ENCODE peak calls at places on chromosomes 13 and 19, in four cellular contexts. One of them, this sample, is unnamed.

GRCh38 chr13:113761136-113761535 is 2.1 kb downstream of the TMEM255B start:
- DNase-seq in stimulated activated CD8-positive, alpha-beta memory T cell treated with anti-CD3 and anti-CD28 coated beads, Interleukin-15, amount 100 ng/mL, for 1 hour: no peak
- DNase-seq in activated CD4-positive, CD25-positive, alpha-beta regulatory T cell treated with anti-CD3 and anti-CD28 coated beads, Interleukin-2, amount 50 U/mL, for 16 hours: no peak
- DNase-seq in HT1080: no peak
- DNase-seq in this sample: no peak

GRCh38 chr13:47545206-47545605 is 455.9 kb downstream of the SUCLA2 start:
- DNase-seq in stimulated activated CD8-positive, alpha-beta memory T cell treated with anti-CD3 and anti-CD28 coated beads, Interleukin-15, amount 100 ng/mL, for 1 hour: no peak
- DNase-seq in activated CD4-positive, CD25-positive, alpha-beta regulatory T cell treated with anti-CD3 and anti-CD28 coated beads, Interleukin-2, amount 50 U/mL, for 16 hours: no peak
- DNase-seq in HT1080: no peak
- DNase-seq in this sample: no peak

GRCh38 chr13:90594694-90595093 is 752.8 kb upstream of the MIR17HG start:
- DNase-seq in stimulated activated CD8-positive, alpha-beta memory T cell treated with anti-CD3 and anti-CD28 coated beads, Interleukin-15, amount 100 ng/mL, for 1 hour: no peak
- DNase-seq in activated CD4-positive, CD25-positive, alpha-beta regulatory T cell treated with anti-CD3 and anti-CD28 coated beads, Interleukin-2, amount 50 U/mL, for 16 hours: no peak
- DNase-seq in HT1080: peak
- DNase-seq in this sample: peak

GRCh38 chr13:113179374-113180230 is 21.2 kb downstream of the PROZ start:
- DNase-seq in stimulated activated CD8-positive, alpha-beta memory T cell treated with anti-CD3 and anti-CD28 coated beads, Interleukin-15, amount 100 ng/mL, for 1 hour: no peak
- DNase-seq in activated CD4-positive, CD25-positive, alpha-beta regulatory T cell treated with anti-CD3 and anti-CD28 coated beads, Interleukin-2, amount 50 U/mL, for 16 hours: no peak
- DNase-seq in HT1080: no peak
- DNase-seq in this sample: no peak

GRCh38 chr13:102138635-102139225 is 263.1 kb downstream of the FGF14 start:
- DNase-seq in stimulated activated CD8-positive, alpha-beta memory T cell treated with anti-CD3 and anti-CD28 coated beads, Interleukin-15, amount 100 ng/mL, for 1 hour: no peak
- DNase-seq in activated CD4-positive, CD25-positive, alpha-beta regulatory T cell treated with anti-CD3 and anti-CD28 coated beads, Interleukin-2, amount 50 U/mL, for 16 hours: no peak
- DNase-seq in HT1080: no peak
- DNase-seq in this sample: peak

GRCh38 chr13:75478659-75479058 is 3.3 kb downstream of the TBC1D4 start:
- DNase-seq in stimulated activated CD8-positive, alpha-beta memory T cell treated with anti-CD3 and anti-CD28 coated beads, Interleukin-15, amount 100 ng/mL, for 1 hour: no peak
- DNase-seq in activated CD4-positive, CD25-positive, alpha-beta regulatory T cell treated with anti-CD3 and anti-CD28 coated beads, Interleukin-2, amount 50 U/mL, for 16 hours: no peak
- DNase-seq in HT1080: no peak
- DNase-seq in this sample: no peak

GRCh38 chr19:46529622-46530451 is 34.2 kb upstream of the PNMA8B start:
- DNase-seq in stimulated activated CD8-positive, alpha-beta memory T cell treated with anti-CD3 and anti-CD28 coated beads, Interleukin-15, amount 100 ng/mL, for 1 hour: peak
- DNase-seq in activated CD4-positive, CD25-positive, alpha-beta regulatory T cell treated with anti-CD3 and anti-CD28 coated beads, Interleukin-2, amount 50 U/mL, for 16 hours: peak
- DNase-seq in HT1080: peak
- DNase-seq in this sample: peak

GRCh38 chr19:20423381-20424207 is 142.0 kb downstream of the ZNF737 start:
- DNase-seq in stimulated activated CD8-positive, alpha-beta memory T cell treated with anti-CD3 and anti-CD28 coated beads, Interleukin-15, amount 100 ng/mL, for 1 hour: no peak
- DNase-seq in activated CD4-positive, CD25-positive, alpha-beta regulatory T cell treated with anti-CD3 and anti-CD28 coated beads, Interleukin-2, amount 50 U/mL, for 16 hours: no peak
- DNase-seq in HT1080: no peak
- DNase-seq in this sample: peak

GRCh38 chr13:50910483-50910805 is 853 bp downstream of the RNASEH2B start:
- DNase-seq in stimulated activated CD8-positive, alpha-beta memory T cell treated with anti-CD3 and anti-CD28 coated beads, Interleukin-15, amount 100 ng/mL, for 1 hour: no peak
- DNase-seq in activated CD4-positive, CD25-positive, alpha-beta regulatory T cell treated with anti-CD3 and anti-CD28 coated beads, Interleukin-2, amount 50 U/mL, for 16 hours: no peak
- DNase-seq in HT1080: no peak
- DNase-seq in this sample: peak

GRCh38 chr13:51688937-51689336 is 104.7 kb downstream of the WDFY2 start:
- DNase-seq in stimulated activated CD8-positive, alpha-beta memory T cell treated with anti-CD3 and anti-CD28 coated beads, Interleukin-15, amount 100 ng/mL, for 1 hour: no peak
- DNase-seq in activated CD4-positive, CD25-positive, alpha-beta regulatory T cell treated with anti-CD3 and anti-CD28 coated beads, Interleukin-2, amount 50 U/mL, for 16 hours: no peak
- DNase-seq in HT1080: no peak
- DNase-seq in this sample: no peak

GRCh38 chr19:21028969-21029268 is 8.5 kb downstream of the ZNF430 start:
- DNase-seq in stimulated activated CD8-positive, alpha-beta memory T cell treated with anti-CD3 and anti-CD28 coated beads, Interleukin-15, amount 100 ng/mL, for 1 hour: no peak
- DNase-seq in activated CD4-positive, CD25-positive, alpha-beta regulatory T cell treated with anti-CD3 and anti-CD28 coated beads, Interleukin-2, amount 50 U/mL, for 16 hours: no peak
- DNase-seq in HT1080: no peak
- DNase-seq in this sample: no peak

GRCh38 chr19:40954573-40954972 is 36.5 kb upstream of the CYP2B6 start:
- DNase-seq in stimulated activated CD8-positive, alpha-beta memory T cell treated with anti-CD3 and anti-CD28 coated beads, Interleukin-15, amount 100 ng/mL, for 1 hour: no peak
- DNase-seq in activated CD4-positive, CD25-positive, alpha-beta regulatory T cell treated with anti-CD3 and anti-CD28 coated beads, Interleukin-2, amount 50 U/mL, for 16 hours: no peak
- DNase-seq in HT1080: no peak
- DNase-seq in this sample: peak

GRCh38 chr19:11281336-11282049 is 14.5 kb upstream of the TSPAN16 start:
- DNase-seq in stimulated activated CD8-positive, alpha-beta memory T cell treated with anti-CD3 and anti-CD28 coated beads, Interleukin-15, amount 100 ng/mL, for 1 hour: no peak
- DNase-seq in activated CD4-positive, CD25-positive, alpha-beta regulatory T cell treated with anti-CD3 and anti-CD28 coated beads, Interleukin-2, amount 50 U/mL, for 16 hours: no peak
- DNase-seq in HT1080: no peak
- DNase-seq in this sample: peak

GRCh38 chr19:48683349-48683748 is 10.5 kb upstream of the NTN5 start:
- DNase-seq in stimulated activated CD8-positive, alpha-beta memory T cell treated with anti-CD3 and anti-CD28 coated beads, Interleukin-15, amount 100 ng/mL, for 1 hour: no peak
- DNase-seq in activated CD4-positive, CD25-positive, alpha-beta regulatory T cell treated with anti-CD3 and anti-CD28 coated beads, Interleukin-2, amount 50 U/mL, for 16 hours: no peak
- DNase-seq in HT1080: no peak
- DNase-seq in this sample: peak

GRCh38 chr13:33017410-33017929 is 1.2 kb downstream of the KL start:
- DNase-seq in stimulated activated CD8-positive, alpha-beta memory T cell treated with anti-CD3 and anti-CD28 coated beads, Interleukin-15, amount 100 ng/mL, for 1 hour: no peak
- DNase-seq in activated CD4-positive, CD25-positive, alpha-beta regulatory T cell treated with anti-CD3 and anti-CD28 coated beads, Interleukin-2, amount 50 U/mL, for 16 hours: no peak
- DNase-seq in HT1080: no peak
- DNase-seq in this sample: peak

GRCh38 chr19:36111200-36111539 is 227 bp downstream of the OVOL3 start:
- DNase-seq in stimulated activated CD8-positive, alpha-beta memory T cell treated with anti-CD3 and anti-CD28 coated beads, Interleukin-15, amount 100 ng/mL, for 1 hour: no peak
- DNase-seq in activated CD4-positive, CD25-positive, alpha-beta regulatory T cell treated with anti-CD3 and anti-CD28 coated beads, Interleukin-2, amount 50 U/mL, for 16 hours: no peak
- DNase-seq in HT1080: no peak
- DNase-seq in this sample: no peak

GRCh38 chr19:44866672-44867071 is 20.6 kb downstream of the NECTIN2 start:
- DNase-seq in stimulated activated CD8-positive, alpha-beta memory T cell treated with anti-CD3 and anti-CD28 coated beads, Interleukin-15, amount 100 ng/mL, for 1 hour: no peak
- DNase-seq in activated CD4-positive, CD25-positive, alpha-beta regulatory T cell treated with anti-CD3 and anti-CD28 coated beads, Interleukin-2, amount 50 U/mL, for 16 hours: no peak
- DNase-seq in HT1080: no peak
- DNase-seq in this sample: no peak

GRCh38 chr19:41887711-41888382 is 4.9 kb downstream of the ARHGEF1 start:
- DNase-seq in stimulated activated CD8-positive, alpha-beta memory T cell treated with anti-CD3 and anti-CD28 coated beads, Interleukin-15, amount 100 ng/mL, for 1 hour: peak
- DNase-seq in activated CD4-positive, CD25-positive, alpha-beta regulatory T cell treated with anti-CD3 and anti-CD28 coated beads, Interleukin-2, amount 50 U/mL, for 16 hours: peak
- DNase-seq in HT1080: peak
- DNase-seq in this sample: peak

GRCh38 chr13:42981317-42981716 is 10.7 kb downstream of the EPSTI1 start:
- DNase-seq in stimulated activated CD8-positive, alpha-beta memory T cell treated with anti-CD3 and anti-CD28 coated beads, Interleukin-15, amount 100 ng/mL, for 1 hour: no peak
- DNase-seq in activated CD4-positive, CD25-positive, alpha-beta regulatory T cell treated with anti-CD3 and anti-CD28 coated beads, Interleukin-2, amount 50 U/mL, for 16 hours: no peak
- DNase-seq in HT1080: no peak
- DNase-seq in this sample: peak

GRCh38 chr19:49165865-49166301 is 8.3 kb downstream of the TRPM4 start:
- DNase-seq in stimulated activated CD8-positive, alpha-beta memory T cell treated with anti-CD3 and anti-CD28 coated beads, Interleukin-15, amount 100 ng/mL, for 1 hour: no peak
- DNase-seq in activated CD4-positive, CD25-positive, alpha-beta regulatory T cell treated with anti-CD3 and anti-CD28 coated beads, Interleukin-2, amount 50 U/mL, for 16 hours: no peak
- DNase-seq in HT1080: no peak
- DNase-seq in this sample: no peak

GRCh38 chr13:113837554-113838355 is 26.1 kb downstream of the GAS6 start:
- DNase-seq in stimulated activated CD8-positive, alpha-beta memory T cell treated with anti-CD3 and anti-CD28 coated beads, Interleukin-15, amount 100 ng/mL, for 1 hour: no peak
- DNase-seq in activated CD4-positive, CD25-positive, alpha-beta regulatory T cell treated with anti-CD3 and anti-CD28 coated beads, Interleukin-2, amount 50 U/mL, for 16 hours: no peak
- DNase-seq in HT1080: peak
- DNase-seq in this sample: peak

GRCh38 chr13:49652691-49653305 is 24.5 kb downstream of the ARL11 start:
- DNase-seq in stimulated activated CD8-positive, alpha-beta memory T cell treated with anti-CD3 and anti-CD28 coated beads, Interleukin-15, amount 100 ng/mL, for 1 hour: no peak
- DNase-seq in activated CD4-positive, CD25-positive, alpha-beta regulatory T cell treated with anti-CD3 and anti-CD28 coated beads, Interleukin-2, amount 50 U/mL, for 16 hours: no peak
- DNase-seq in HT1080: peak
- DNase-seq in this sample: no peak